ENCODE peak calls at places on chromosome 3, in five cellular contexts. E, C, G, L and Z are unnamed samples.

GRCh38 chr3:161914703-161915102 is 418.1 kb downstream of the OTOL1 start:
- DNase-seq in E (peak; percentile 44), C (peak; percentile 59), G (no peak), L (no peak), Z (no peak)

GRCh38 chr3:32313723-32314473 is 75.4 kb downstream of the CMTM8 start:
- DNase-seq in E (no peak), C (no peak), G (peak; percentile 52), L (no peak), Z (no peak)

GRCh38 chr3:50322386-50323091 is at the start of gene HYAL2:
- DNase-seq in E (no peak), C (no peak), G (no peak), L (no peak), Z (no peak)

GRCh38 chr3:46090161-46090591 is 62.9 kb upstream of the XCR1 start:
- DNase-seq in E (no peak), C (no peak), G (no peak), L (no peak), Z (no peak)

GRCh38 chr3:123540285-123540684 is 44.6 kb downstream of the HACD2 start:
- DNase-seq in E (no peak), C (no peak), G (no peak), L (no peak), Z (no peak)

GRCh38 chr3:138933068-138933668 is 13.8 kb downstream of the FOXL2 start:
- DNase-seq in E (no peak), C (no peak), G (no peak), L (no peak), Z (no peak)

GRCh38 chr3:40714771-40715170 is 190.0 kb downstream of the ZNF621 start:
- DNase-seq in E (no peak), C (no peak), G (no peak), L (no peak), Z (no peak)

GRCh38 chr3:30282052-30282708 is 324.2 kb upstream of the TGFBR2 start:
- DNase-seq in E (peak; percentile 35), C (no peak), G (peak; percentile 91), L (no peak), Z (no peak)

GRCh38 chr3:140135461-140135860 is 200.5 kb downstream of the CLSTN2 start:
- DNase-seq in E (no peak), C (no peak), G (no peak), L (no peak), Z (no peak)

GRCh38 chr3:183895296-183895695 is 10.6 kb upstream of the PARL start:
- DNase-seq in E (peak; percentile 44), C (peak; percentile 84), G (peak; percentile 38), L (no peak), Z (peak; percentile 83)

GRCh38 chr3:80391573-80391972 is 623.8 kb upstream of the ROBO1 start:
- DNase-seq in E (no peak), C (no peak), G (no peak), L (peak; percentile 2), Z (no peak)

GRCh38 chr3:63179862-63180522 is 98.1 kb upstream of the SYNPR start:
- DNase-seq in E (no peak), C (no peak), G (no peak), L (no peak), Z (no peak)

GRCh38 chr3:140736863-140737460 is 59.1 kb downstream of the TRIM42 start:
- DNase-seq in E (peak; percentile 59), C (peak; percentile 54), G (no peak), L (no peak), Z (peak; percentile 76)

GRCh38 chr3:187748050-187748481 is 2.8 kb upstream of the BCL6 start:
- DNase-seq in E (peak; percentile 82), C (peak; percentile 60), G (peak; percentile 78), L (no peak), Z (peak; percentile 95)

GRCh38 chr3:187746479-187747335 is 1.4 kb upstream of the BCL6 start:
- DNase-seq in E (no peak), C (no peak), G (no peak), L (no peak), Z (no peak)

GRCh38 chr3:187750513-187751123 is 5.3 kb upstream of the BCL6 start:
- DNase-seq in E (peak; percentile 80), C (no peak), G (no peak), L (no peak), Z (no peak)

GRCh38 chr3:187747506-187747905 is 2.2 kb upstream of the BCL6 start:
- DNase-seq in E (no peak), C (no peak), G (no peak), L (no peak), Z (no peak)

DNA sequence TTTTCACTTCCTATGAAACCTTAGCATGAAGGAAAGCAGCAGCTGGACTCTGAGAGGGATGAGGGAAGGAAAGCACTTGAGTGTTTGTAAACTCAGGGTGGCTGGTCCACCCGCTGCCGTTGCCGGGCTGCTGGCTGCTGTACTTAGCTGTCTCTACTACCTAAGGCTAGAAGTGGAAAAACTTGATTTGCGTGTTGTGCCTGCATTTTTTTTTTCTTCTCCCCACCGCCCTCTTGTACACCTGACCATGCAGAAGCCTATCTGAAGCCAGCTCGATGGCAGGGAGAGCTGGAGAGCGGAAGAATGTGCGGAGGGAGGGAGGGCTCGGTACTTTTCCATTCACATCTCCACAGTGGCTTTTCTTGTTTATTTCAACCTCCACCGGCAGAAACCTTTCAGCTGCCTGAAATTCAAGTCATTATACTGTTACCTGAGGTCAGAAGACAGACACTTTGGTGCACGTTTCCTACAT is 4.8 kb upstream of the BCL6 start:
- DNase-seq in E (peak; percentile 92), C (no peak), G (peak; percentile 82), L (no peak), Z (peak; percentile 100)
- TF ChIP-seq JUND in E (no peak), C (no peak), G (no peak), L (no peak), Z (peak; percentile 39)

GRCh38 chr3:5197022-5197421 is 9.5 kb downstream of the EDEM1 start:
- DNase-seq in E (no peak), C (no peak), G (no peak), L (no peak), Z (no peak)
- TF ChIP-seq JUND in E (no peak), C (no peak), G (no peak), L (no peak), Z (no peak)

DNA sequence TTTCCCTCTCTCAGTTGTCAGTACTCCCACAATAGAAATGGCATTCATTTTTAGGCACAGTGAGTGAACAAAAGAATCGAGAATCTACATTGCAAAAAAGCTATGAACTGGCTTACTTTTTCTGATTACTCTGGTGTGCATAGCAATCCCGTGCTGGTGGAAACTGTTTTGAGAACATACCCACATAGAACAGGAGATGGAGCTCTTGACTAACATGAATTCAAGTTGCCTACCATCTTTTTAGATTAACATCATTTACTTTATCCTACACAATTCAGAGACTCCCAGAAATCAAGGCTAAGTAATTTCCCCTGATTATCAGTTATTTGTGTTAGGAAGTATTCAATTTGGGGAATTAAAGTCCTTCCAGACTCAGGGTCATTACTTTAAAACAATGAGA is 326.6 kb downstream of the ARPP21 start:
- DNase-seq in E (no peak), C (peak; percentile 46), G (no peak), L (no peak), Z (peak; percentile 60)
- TF ChIP-seq JUND in E (no peak), C (no peak), G (no peak), L (no peak), Z (no peak)

GRCh38 chr3:185954366-185954723 is 16.5 kb upstream of the TRA2B start:
- DNase-seq in E (peak; percentile 36), C (no peak), G (no peak), L (no peak), Z (no peak)

GRCh38 chr3:185960518-185961288 is 22.9 kb upstream of the TRA2B start:
- DNase-seq in E (peak; percentile 82), C (no peak), G (no peak), L (no peak), Z (no peak)

GRCh38 chr3:185961675-185962232 is 23.9 kb upstream of the TRA2B start:
- DNase-seq in E (no peak), C (no peak), G (no peak), L (no peak), Z (no peak)

GRCh38 chr3:185959609-185960517 is 22.0 kb upstream of the TRA2B start:
- DNase-seq in E (peak; percentile 88), C (no peak), G (no peak), L (no peak), Z (no peak)

DNA sequence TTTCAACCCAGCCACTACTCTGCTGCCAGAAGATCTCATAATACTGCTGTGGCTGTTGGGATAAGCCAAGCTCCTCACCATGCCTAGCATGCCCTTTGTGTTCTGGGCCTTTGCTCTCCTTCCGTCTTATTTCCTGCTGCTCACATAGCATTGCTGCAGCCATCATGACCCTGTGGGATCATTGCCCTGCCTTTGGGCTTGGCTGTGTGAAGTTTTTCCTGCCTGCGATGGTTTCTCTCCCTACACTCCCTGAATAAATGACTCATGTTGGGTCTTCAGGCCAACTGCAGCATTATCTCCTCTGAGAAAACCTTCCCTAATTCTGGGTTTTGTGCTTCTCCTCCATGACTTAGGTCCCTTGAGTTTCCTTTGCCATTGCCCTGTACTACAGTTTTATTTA is 20.8 kb upstream of the TRA2B start:
- DNase-seq in E (no peak), C (no peak), G (no peak), L (no peak), Z (no peak)
- TF ChIP-seq JUND in E (no peak), C (no peak), G (no peak), L (no peak), Z (no peak)

GRCh38 chr3:172145287-172145686 is 105.9 kb downstream of the FNDC3B start:
- DNase-seq in E (no peak), C (no peak), G (no peak), L (peak; percentile 60), Z (no peak)
- TF ChIP-seq JUND in E (no peak), C (no peak), G (no peak), L (no peak), Z (no peak)

GRCh38 chr3:142027295-142027694 is 122.0 kb downstream of the TFDP2 start:
- DNase-seq in E (no peak), C (no peak), G (no peak), L (no peak), Z (no peak)

GRCh38 chr3:142027713-142028112 is 121.6 kb downstream of the TFDP2 start:
- DNase-seq in E (no peak), C (peak; percentile 10), G (no peak), L (no peak), Z (peak; percentile 70)

GRCh38 chr3:142029791-142030190 is 119.6 kb downstream of the TFDP2 start:
- DNase-seq in E (no peak), C (no peak), G (no peak), L (no peak), Z (no peak)

GRCh38 chr3:142029052-142029642 is 120.2 kb downstream of the TFDP2 start:
- DNase-seq in E (no peak), C (peak; percentile 11), G (no peak), L (peak; percentile 49), Z (peak; percentile 30)

GRCh38 chr3:142028174-142028833 is 121.0 kb downstream of the TFDP2 start:
- DNase-seq in E (no peak), C (peak; percentile 49), G (peak; percentile 68), L (peak; percentile 71), Z (peak; percentile 93)
- TF ChIP-seq JUND in E (no peak), C (no peak), G (no peak), L (no peak), Z (no peak)

DNA sequence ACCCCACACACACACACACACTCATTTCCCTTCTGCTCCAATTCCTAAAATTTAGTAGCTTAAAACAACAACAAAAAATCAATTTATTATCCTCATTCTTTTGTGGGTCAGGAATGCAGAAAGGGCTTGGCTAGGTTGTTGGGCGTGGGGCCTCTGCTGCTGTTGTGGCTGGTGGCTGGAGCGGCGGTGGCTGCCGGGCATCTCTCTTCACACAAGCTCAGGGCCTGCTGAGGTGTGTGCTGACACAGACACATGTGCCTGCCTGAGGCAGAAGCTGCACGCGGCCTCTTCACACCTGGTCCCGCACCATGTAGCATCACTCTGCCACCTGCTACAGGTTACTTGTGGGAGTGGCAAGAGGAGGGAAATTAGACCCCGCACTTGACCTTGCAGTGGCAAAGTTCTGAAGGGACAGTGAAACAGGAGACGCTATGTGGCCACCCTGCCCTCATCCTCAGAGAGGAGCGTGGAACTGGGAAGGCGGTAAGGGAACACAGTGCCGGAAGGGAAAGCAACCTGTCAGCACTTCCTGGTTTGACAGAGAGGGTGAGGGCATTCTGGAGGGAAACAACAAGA is 64.0 kb upstream of the PRR20G start:
- DNase-seq in E (no peak), C (no peak), G (no peak), L (no peak), Z (no peak)
- TF ChIP-seq JUND in E (no peak), C (no peak), G (no peak), L (no peak), Z (no peak)